ENCODE peak calls at places on chromosomes 2 and 18, in eight cellular contexts. Y is HFF-Myc, K is nucleus accumbens, R is SW480, X is OCI-LY7, Z is psoas muscle, C is substantia nigra, N is PC-3. O is an unnamed sample.
A peak's percentile ranks its signal among the peaks of the same experiment; 100 is the strongest.

GRCh38 chr2:239399404-239399999 is 1.3 kb downstream of the HDAC4 start:
- DNase-seq in R (peak; percentile 49), K (no peak), C (no peak), Y (no peak), X (no peak), N (peak; percentile 21), Z (no peak), O (peak; percentile 77)

GRCh38 chr18:8946046-8946838 is 156.3 kb upstream of the NDUFV2 start:
- DNase-seq in N (peak; percentile 94), R (peak; percentile 63), Z (no peak), C (no peak), X (no peak), K (no peak), Y (peak; percentile 62), O (no peak)

GRCh38 chr2:12507295-12507694 is 209.4 kb upstream of the TRIB2 start:
- DNase-seq in N (peak; percentile 97), C (no peak), X (no peak), K (no peak), Z (no peak), Y (peak; percentile 73), R (no peak), O (no peak)

GRCh38 chr2:172261292-172261691 is 158.6 kb upstream of the DLX2 start:
- DNase-seq in K (no peak), Y (no peak), Z (no peak), X (no peak), R (no peak), C (no peak), N (peak; percentile 47), O (no peak)

GRCh38 chr2:58377181-58377580 is 136.1 kb upstream of the FANCL start:
- DNase-seq in C (no peak), Z (no peak), N (no peak), K (no peak), R (no peak), X (no peak), Y (no peak), O (no peak)

GRCh38 chr2:42036940-42037339 is 10.9 kb upstream of the PKDCC start:
- DNase-seq in R (no peak), Y (no peak), N (no peak), K (no peak), X (no peak), C (no peak), Z (no peak), O (no peak)

GRCh38 chr2:55500025-55500424 is 19.5 kb upstream of the CFAP36 start:
- DNase-seq in X (no peak), K (no peak), N (peak; percentile 74), Z (no peak), R (no peak), Y (no peak), C (no peak), O (no peak)

GRCh38 chr2:204505946-204506345 is 39.3 kb upstream of the PARD3B start:
- DNase-seq in N (peak; percentile 17), K (no peak), X (no peak), Z (no peak), R (no peak), Y (no peak), C (no peak), O (no peak)